ENCODE peak calls at places on chromosomes 1 and 21, in four cellular contexts. V is MCF 10A; F is stimulated activated CD4-positive, alpha-beta T cell treated with anti-CD3 and anti-CD28 coated beads, Interleukin-2, amount 100 ng/mL, for 24 hours; P is fibroblast of lung. X is an unnamed sample.

GRCh38 chr21:39111928-39112327 is 71.3 kb downstream of the PSMG1 start:
- DNase-seq in V (no peak), F (no peak), P (peak; percentile 60), X (no peak)

GRCh38 chr1:53326598-53327182 is 1.2 kb downstream of the LRP8 start:
- DNase-seq in V (peak; percentile 46), F (peak; percentile 76), P (no peak), X (no peak)

GRCh38 chr1:36354486-36354885 is 31.0 kb upstream of the EVA1B start:
- DNase-seq in V (no peak), F (no peak), P (no peak), X (no peak)

GRCh38 chr1:100364731-100365130 is 12.4 kb downstream of the CDC14A start:
- DNase-seq in V (no peak), F (no peak), P (no peak), X (peak; percentile 27)

GRCh38 chr1:87796521-87796920 is 467.8 kb downstream of the LMO4 start:
- DNase-seq in V (no peak), F (no peak), P (no peak), X (no peak)

GRCh38 chr1:112267929-112268328 is 128.1 kb upstream of the CTTNBP2NL start:
- DNase-seq in V (no peak), F (no peak), P (no peak), X (no peak)

GRCh38 chr1:241828576-241828975 is 19.4 kb upstream of the EXO1 start:
- DNase-seq in V (no peak), F (no peak), P (peak; percentile 59), X (peak; percentile 61)

GRCh38 chr21:35782667-35783066 is 277.7 kb downstream of the SETD4 start:
- DNase-seq in V (no peak), F (no peak), P (no peak), X (no peak)

GRCh38 chr1:21594495-21594894 is 74.7 kb downstream of the RAP1GAP start:
- DNase-seq in V (no peak), F (no peak), P (no peak), X (no peak)

X was measured in kidney glomerular epithelial cell.